ENCODE peak calls at places on chromosome 7, in nine cellular contexts. F is naive B cell; D is epithelial cell of prostate; R is Calu3; S is dorsolateral prefrontal cortex; P is neural crest cell; I is EL; X is activated effector memory CD4-positive, alpha-beta T cell treated with Interleukin-2 at 50 U/mL for 16 hours; V is ELR. B is an unnamed sample.

GRCh38 chr7:107089627-107090026 is 45.1 kb downstream of the PRKAR2B start:
- DNase-seq in F (no peak), D (no peak), R (no peak), S (no peak), P (no peak), I (no peak), X (no peak), V (no peak), B (no peak)

GRCh38 chr7:150901160-150902035 is 49.1 kb downstream of the AOC1 start:
- DNase-seq in F (no peak), D (no peak), R (peak; percentile 75), S (no peak), P (no peak), I (no peak), X (no peak), V (no peak), B (no peak)

GRCh38 chr7:901388-902154 is 25.2 kb downstream of the GET4 start:
- DNase-seq in F (no peak), D (no peak), R (peak; percentile 82), S (peak; percentile 72), P (peak; percentile 70), I (peak; percentile 90), X (no peak), V (peak; percentile 92), B (peak; percentile 83)

GRCh38 chr7:44561962-44562621 is 11.6 kb downstream of the DDX56 start:
- DNase-seq in F (no peak), D (no peak), R (peak; percentile 78), S (no peak), P (no peak), I (peak; percentile 74), X (no peak), V (peak; percentile 81), B (no peak)

GRCh38 chr7:55502988-55503514 is 69.3 kb downstream of the VOPP1 start:
- DNase-seq in F (no peak), D (no peak), R (no peak), S (no peak), P (no peak), I (no peak), X (no peak), V (no peak), B (no peak)

GRCh38 chr7:95843286-95843685 is 70.9 kb downstream of the DYNC1I1 start:
- DNase-seq in F (no peak), D (no peak), R (no peak), S (no peak), P (no peak), I (no peak), X (no peak), V (no peak), B (no peak)

GRCh38 chr7:55309040-55309991 is 55.8 kb upstream of the LANCL2 start:
- DNase-seq in F (no peak), D (no peak), R (no peak), S (no peak), P (no peak), I (no peak), X (peak; percentile 32), V (no peak), B (no peak)

GRCh38 chr7:30465342-30466170 is 13.0 kb downstream of the NOD1 start:
- DNase-seq in F (no peak), D (no peak), R (no peak), S (no peak), P (no peak), I (no peak), X (no peak), V (no peak), B (no peak)

GRCh38 chr7:16114071-16114470 is 307.3 kb downstream of the CRPPA start:
- DNase-seq in F (no peak), D (no peak), R (no peak), S (no peak), P (no peak), I (no peak), X (no peak), V (no peak), B (no peak)

GRCh38 chr7:153920897-153921296 is 131.3 kb upstream of the DPP6 start:
- DNase-seq in F (no peak), D (no peak), R (no peak), S (no peak), P (no peak), I (no peak), X (no peak), V (no peak), B (no peak)

GRCh38 chr7:19872094-19872493 is 98.7 kb upstream of the TMEM196 start:
- DNase-seq in F (no peak), D (no peak), R (no peak), S (no peak), P (no peak), I (no peak), X (no peak), V (no peak), B (no peak)

GRCh38 chr7:282621-283020 is 7.3 kb upstream of the FOXL3 start:
- DNase-seq in F (no peak), D (no peak), R (no peak), S (no peak), P (no peak), I (no peak), X (no peak), V (no peak), B (no peak)

GRCh38 chr7:75951506-75951905 is 36.6 kb downstream of the POR start:
- DNase-seq in F (no peak), D (peak; percentile 62), R (no peak), S (no peak), P (no peak), I (peak; percentile 54), X (no peak), V (peak; percentile 64), B (no peak)

GRCh38 chr7:23268746-23269145 is 22.2 kb downstream of the GPNMB start:
- DNase-seq in F (no peak), D (peak; percentile 33), R (no peak), S (no peak), P (no peak), I (no peak), X (no peak), V (no peak), B (no peak)

GRCh38 chr7:2037805-2038635 is 194.7 kb downstream of the MAD1L1 start:
- DNase-seq in F (peak; percentile 71), D (no peak), R (no peak), S (peak; percentile 36), P (no peak), I (peak; percentile 37), X (no peak), V (peak; percentile 15), B (no peak)

GRCh38 chr7:92766461-92767003 is 69.8 kb downstream of the CDK6 start:
- DNase-seq in F (no peak), D (no peak), R (no peak), S (no peak), P (no peak), I (peak; percentile 36), X (no peak), V (peak; percentile 72), B (peak; percentile 12)

GRCh38 chr7:147858421-147858820 is 732.1 kb upstream of the C7orf33 start:
- DNase-seq in F (no peak), D (no peak), R (no peak), S (no peak), P (no peak), I (peak; percentile 1), X (no peak), V (no peak), B (no peak)

GRCh38 chr7:158381956-158382355 is 205.7 kb downstream of the PTPRN2 start:
- DNase-seq in F (no peak), D (no peak), R (no peak), S (peak; percentile 20), P (no peak), I (no peak), X (no peak), V (no peak), B (no peak)

GRCh38 chr7:22457471-22457870 is 42.5 kb downstream of the STEAP1B start:
- DNase-seq in F (no peak), D (no peak), R (no peak), S (no peak), P (no peak), I (no peak), X (no peak), V (no peak), B (no peak)

GRCh38 chr7:41313171-41313570 is 389.7 kb downstream of the INHBA start:
- DNase-seq in F (no peak), D (no peak), R (no peak), S (no peak), P (no peak), I (no peak), X (no peak), V (peak; percentile 15), B (no peak)

GRCh38 chr7:157540606-157541294 is 203.9 kb downstream of the DNAJB6 start:
- DNase-seq in F (no peak), D (no peak), R (no peak), S (peak; percentile 22), P (no peak), I (no peak), X (no peak), V (no peak), B (no peak)

GRCh38 chr7:99201027-99201426 is 6.9 kb downstream of the KPNA7 start:
- DNase-seq in F (no peak), D (peak; percentile 99), R (peak; percentile 57), S (no peak), P (no peak), I (peak; percentile 87), X (no peak), V (peak; percentile 93), B (no peak)

GRCh38 chr7:6640246-6640721 is 3.2 kb downstream of the ZNF316 start:
- DNase-seq in F (no peak), D (no peak), R (no peak), S (no peak), P (no peak), I (peak; percentile 36), X (no peak), V (peak; percentile 46), B (no peak)

GRCh38 chr7:47725031-47725780 is 143.3 kb upstream of the TNS3 start:
- DNase-seq in F (peak; percentile 88), D (peak; percentile 3), R (peak; percentile 91), S (no peak), P (no peak), I (no peak), X (no peak), V (no peak), B (no peak)

B was measured in frontal cortex.